ENCODE peak calls at places on chromosomes 6 and 20, in six cellular contexts. One of them, this sample, is unnamed.

GRCh38 chr6:44926556-44926955 is 401.6 kb upstream of the RUNX2 start:
- DNase-seq in heart right ventricle: no peak
- DNase-seq in NAMALWA: no peak
- DNase-seq in D341Med: no peak
- DNase-seq in NCI-H187 treated with DMSO at 0.1 percent for 48 hours: no peak
- DNase-seq in activated naive CD4-positive, alpha-beta T cell treated with anti-CD3 and anti-CD28 coated beads, Interleukin-2, amount 50 U/mL, for 72 hours: no peak
- DNase-seq in this sample: no peak

GRCh38 chr6:42969431-42969830 is 8.9 kb downstream of the GNMT start:
- DNase-seq in NCI-H187 treated with DMSO at 0.1 percent for 48 hours: no peak
- DNase-seq in heart right ventricle: no peak
- DNase-seq in activated naive CD4-positive, alpha-beta T cell treated with anti-CD3 and anti-CD28 coated beads, Interleukin-2, amount 50 U/mL, for 72 hours: no peak
- DNase-seq in D341Med: no peak
- DNase-seq in NAMALWA: no peak
- DNase-seq in this sample: no peak

GRCh38 chr6:4327841-4328240 is 192.5 kb upstream of the ECI2 start:
- DNase-seq in NCI-H187 treated with DMSO at 0.1 percent for 48 hours: no peak
- DNase-seq in heart right ventricle: no peak
- DNase-seq in NAMALWA: no peak
- DNase-seq in D341Med: no peak
- DNase-seq in activated naive CD4-positive, alpha-beta T cell treated with anti-CD3 and anti-CD28 coated beads, Interleukin-2, amount 50 U/mL, for 72 hours: no peak
- DNase-seq in this sample: no peak

GRCh38 chr6:71585472-71585871 is 296.9 kb downstream of the OGFRL1 start:
- DNase-seq in activated naive CD4-positive, alpha-beta T cell treated with anti-CD3 and anti-CD28 coated beads, Interleukin-2, amount 50 U/mL, for 72 hours: no peak
- DNase-seq in NAMALWA: no peak
- DNase-seq in D341Med: no peak
- DNase-seq in heart right ventricle: no peak
- DNase-seq in NCI-H187 treated with DMSO at 0.1 percent for 48 hours: no peak
- DNase-seq in this sample: peak

GRCh38 chr20:35838213-35838612 is 66.4 kb downstream of the PHF20 start:
- DNase-seq in D341Med: no peak
- DNase-seq in activated naive CD4-positive, alpha-beta T cell treated with anti-CD3 and anti-CD28 coated beads, Interleukin-2, amount 50 U/mL, for 72 hours: no peak
- DNase-seq in NCI-H187 treated with DMSO at 0.1 percent for 48 hours: no peak
- DNase-seq in heart right ventricle: no peak
- DNase-seq in NAMALWA: no peak
- DNase-seq in this sample: no peak

GRCh38 chr20:21632654-21633053 is 72.8 kb upstream of the PAX1 start:
- DNase-seq in activated naive CD4-positive, alpha-beta T cell treated with anti-CD3 and anti-CD28 coated beads, Interleukin-2, amount 50 U/mL, for 72 hours: no peak
- DNase-seq in heart right ventricle: no peak
- DNase-seq in NAMALWA: no peak
- DNase-seq in D341Med: no peak
- DNase-seq in NCI-H187 treated with DMSO at 0.1 percent for 48 hours: no peak
- DNase-seq in this sample: no peak

GRCh38 chr6:39428152-39428551 is 105.7 kb upstream of the KCNK16 start:
- DNase-seq in NCI-H187 treated with DMSO at 0.1 percent for 48 hours: no peak
- DNase-seq in activated naive CD4-positive, alpha-beta T cell treated with anti-CD3 and anti-CD28 coated beads, Interleukin-2, amount 50 U/mL, for 72 hours: no peak
- DNase-seq in NAMALWA: no peak
- DNase-seq in D341Med: no peak
- DNase-seq in heart right ventricle: no peak
- DNase-seq in this sample: no peak

GRCh38 chr20:36861875-36862801 is 13.8 kb upstream of the TLDC2 start:
- DNase-seq in NCI-H187 treated with DMSO at 0.1 percent for 48 hours: no peak
- DNase-seq in D341Med: peak
- DNase-seq in activated naive CD4-positive, alpha-beta T cell treated with anti-CD3 and anti-CD28 coated beads, Interleukin-2, amount 50 U/mL, for 72 hours: no peak
- DNase-seq in NAMALWA: no peak
- DNase-seq in heart right ventricle: peak
- DNase-seq in this sample: peak

GRCh38 chr20:4476903-4477302 is 244.8 kb upstream of the PRND start:
- DNase-seq in NAMALWA: no peak
- DNase-seq in heart right ventricle: no peak
- DNase-seq in D341Med: no peak
- DNase-seq in NCI-H187 treated with DMSO at 0.1 percent for 48 hours: no peak
- DNase-seq in activated naive CD4-positive, alpha-beta T cell treated with anti-CD3 and anti-CD28 coated beads, Interleukin-2, amount 50 U/mL, for 72 hours: no peak
- DNase-seq in this sample: no peak

GRCh38 chr20:34111057-34111711 is 859 bp downstream of the EIF2S2 start:
- DNase-seq in D341Med: no peak
- DNase-seq in activated naive CD4-positive, alpha-beta T cell treated with anti-CD3 and anti-CD28 coated beads, Interleukin-2, amount 50 U/mL, for 72 hours: peak
- DNase-seq in NCI-H187 treated with DMSO at 0.1 percent for 48 hours: no peak
- DNase-seq in NAMALWA: peak
- DNase-seq in heart right ventricle: peak
- DNase-seq in this sample: no peak

GRCh38 chr20:60453847-60454246 is 495.6 kb downstream of the CDH26 start:
- DNase-seq in D341Med: no peak
- DNase-seq in NCI-H187 treated with DMSO at 0.1 percent for 48 hours: peak
- DNase-seq in NAMALWA: no peak
- DNase-seq in activated naive CD4-positive, alpha-beta T cell treated with anti-CD3 and anti-CD28 coated beads, Interleukin-2, amount 50 U/mL, for 72 hours: no peak
- DNase-seq in heart right ventricle: no peak
- DNase-seq in this sample: no peak

GRCh38 chr6:110158479-110158878 is 21.0 kb downstream of the WASF1 start:
- DNase-seq in heart right ventricle: no peak
- DNase-seq in NAMALWA: no peak
- DNase-seq in activated naive CD4-positive, alpha-beta T cell treated with anti-CD3 and anti-CD28 coated beads, Interleukin-2, amount 50 U/mL, for 72 hours: no peak
- DNase-seq in NCI-H187 treated with DMSO at 0.1 percent for 48 hours: no peak
- DNase-seq in D341Med: no peak
- DNase-seq in this sample: no peak

GRCh38 chr6:134551245-134551960 is 233.5 kb upstream of the SGK1 start:
- DNase-seq in heart right ventricle: no peak
- DNase-seq in D341Med: no peak
- DNase-seq in NCI-H187 treated with DMSO at 0.1 percent for 48 hours: no peak
- DNase-seq in activated naive CD4-positive, alpha-beta T cell treated with anti-CD3 and anti-CD28 coated beads, Interleukin-2, amount 50 U/mL, for 72 hours: no peak
- DNase-seq in NAMALWA: no peak
- DNase-seq in this sample: no peak

GRCh38 chr6:158819977-158820632 is 937 bp upstream of the EZR start:
- DNase-seq in heart right ventricle: no peak
- DNase-seq in NAMALWA: no peak
- DNase-seq in activated naive CD4-positive, alpha-beta T cell treated with anti-CD3 and anti-CD28 coated beads, Interleukin-2, amount 50 U/mL, for 72 hours: no peak
- DNase-seq in D341Med: no peak
- DNase-seq in NCI-H187 treated with DMSO at 0.1 percent for 48 hours: no peak
- DNase-seq in this sample: no peak

GRCh38 chr6:89941031-89941775 is 46.9 kb downstream of the GJA10 start:
- DNase-seq in NAMALWA: no peak
- DNase-seq in NCI-H187 treated with DMSO at 0.1 percent for 48 hours: no peak
- DNase-seq in activated naive CD4-positive, alpha-beta T cell treated with anti-CD3 and anti-CD28 coated beads, Interleukin-2, amount 50 U/mL, for 72 hours: no peak
- DNase-seq in heart right ventricle: no peak
- DNase-seq in D341Med: no peak
- DNase-seq in this sample: no peak

GRCh38 chr6:26363882-26364825 is 844 bp upstream of the BTN3A2 start:
- DNase-seq in NCI-H187 treated with DMSO at 0.1 percent for 48 hours: no peak
- DNase-seq in NAMALWA: peak
- DNase-seq in activated naive CD4-positive, alpha-beta T cell treated with anti-CD3 and anti-CD28 coated beads, Interleukin-2, amount 50 U/mL, for 72 hours: no peak
- DNase-seq in D341Med: no peak
- DNase-seq in heart right ventricle: no peak
- DNase-seq in this sample: no peak

GRCh38 chr20:40687384-40688128 is 1.5 kb downstream of the MAFB start:
- DNase-seq in D341Med: no peak
- DNase-seq in NAMALWA: no peak
- DNase-seq in heart right ventricle: peak
- DNase-seq in activated naive CD4-positive, alpha-beta T cell treated with anti-CD3 and anti-CD28 coated beads, Interleukin-2, amount 50 U/mL, for 72 hours: no peak
- DNase-seq in NCI-H187 treated with DMSO at 0.1 percent for 48 hours: no peak
- DNase-seq in this sample: peak

GRCh38 chr6:21228411-21228810 is 365.1 kb upstream of the SOX4 start:
- DNase-seq in activated naive CD4-positive, alpha-beta T cell treated with anti-CD3 and anti-CD28 coated beads, Interleukin-2, amount 50 U/mL, for 72 hours: no peak
- DNase-seq in D341Med: no peak
- DNase-seq in heart right ventricle: no peak
- DNase-seq in NCI-H187 treated with DMSO at 0.1 percent for 48 hours: no peak
- DNase-seq in NAMALWA: no peak
- DNase-seq in this sample: no peak

GRCh38 chr20:61490721-61491120 is 238.7 kb downstream of the CDH4 start:
- DNase-seq in NAMALWA: no peak
- DNase-seq in NCI-H187 treated with DMSO at 0.1 percent for 48 hours: no peak
- DNase-seq in activated naive CD4-positive, alpha-beta T cell treated with anti-CD3 and anti-CD28 coated beads, Interleukin-2, amount 50 U/mL, for 72 hours: no peak
- DNase-seq in D341Med: no peak
- DNase-seq in heart right ventricle: no peak
- DNase-seq in this sample: no peak

GRCh38 chr6:130159876-130160415 is 62.8 kb downstream of the SAMD3 start:
- DNase-seq in NCI-H187 treated with DMSO at 0.1 percent for 48 hours: no peak
- DNase-seq in D341Med: peak
- DNase-seq in activated naive CD4-positive, alpha-beta T cell treated with anti-CD3 and anti-CD28 coated beads, Interleukin-2, amount 50 U/mL, for 72 hours: no peak
- DNase-seq in NAMALWA: no peak
- DNase-seq in heart right ventricle: no peak
- DNase-seq in this sample: no peak

GRCh38 chr6:130836071-130836670 is 9.0 kb downstream of the SMLR1 start:
- DNase-seq in NAMALWA: no peak
- DNase-seq in NCI-H187 treated with DMSO at 0.1 percent for 48 hours: no peak
- DNase-seq in activated naive CD4-positive, alpha-beta T cell treated with anti-CD3 and anti-CD28 coated beads, Interleukin-2, amount 50 U/mL, for 72 hours: no peak
- DNase-seq in D341Med: no peak
- DNase-seq in heart right ventricle: no peak
- DNase-seq in this sample: no peak

GRCh38 chr20:31681128-31681727 is 41.4 kb downstream of the BCL2L1 start:
- DNase-seq in NAMALWA: no peak
- DNase-seq in NCI-H187 treated with DMSO at 0.1 percent for 48 hours: no peak
- DNase-seq in heart right ventricle: no peak
- DNase-seq in D341Med: no peak
- DNase-seq in activated naive CD4-positive, alpha-beta T cell treated with anti-CD3 and anti-CD28 coated beads, Interleukin-2, amount 50 U/mL, for 72 hours: no peak
- DNase-seq in this sample: peak

GRCh38 chr20:1824834-1825233 is 70.4 kb upstream of the SIRPA start:
- DNase-seq in NAMALWA: no peak
- DNase-seq in heart right ventricle: no peak
- DNase-seq in activated naive CD4-positive, alpha-beta T cell treated with anti-CD3 and anti-CD28 coated beads, Interleukin-2, amount 50 U/mL, for 72 hours: no peak
- DNase-seq in NCI-H187 treated with DMSO at 0.1 percent for 48 hours: no peak
- DNase-seq in D341Med: no peak
- DNase-seq in this sample: peak

GRCh38 chr20:3074812-3075211 is 3.4 kb downstream of the OXT start:
- DNase-seq in D341Med: no peak
- DNase-seq in heart right ventricle: no peak
- DNase-seq in NAMALWA: no peak
- DNase-seq in NCI-H187 treated with DMSO at 0.1 percent for 48 hours: peak
- DNase-seq in activated naive CD4-positive, alpha-beta T cell treated with anti-CD3 and anti-CD28 coated beads, Interleukin-2, amount 50 U/mL, for 72 hours: no peak
- DNase-seq in this sample: no peak

GRCh38 chr6:106894978-106895702 is 79.4 kb downstream of the CD24 start:
- DNase-seq in D341Med: no peak
- DNase-seq in heart right ventricle: no peak
- DNase-seq in activated naive CD4-positive, alpha-beta T cell treated with anti-CD3 and anti-CD28 coated beads, Interleukin-2, amount 50 U/mL, for 72 hours: no peak
- DNase-seq in NAMALWA: peak
- DNase-seq in NCI-H187 treated with DMSO at 0.1 percent for 48 hours: no peak
- DNase-seq in this sample: no peak

GRCh38 chr6:159842035-159842434 is 42.0 kb downstream of the PNLDC1 start:
- DNase-seq in activated naive CD4-positive, alpha-beta T cell treated with anti-CD3 and anti-CD28 coated beads, Interleukin-2, amount 50 U/mL, for 72 hours: no peak
- DNase-seq in NAMALWA: no peak
- DNase-seq in NCI-H187 treated with DMSO at 0.1 percent for 48 hours: no peak
- DNase-seq in D341Med: no peak
- DNase-seq in heart right ventricle: no peak
- DNase-seq in this sample: no peak

This sample was measured in aorta.